ENCODE peak calls at places on chromosomes 12 and 14, in ten cellular contexts. U is transverse colon, G is HepG2, V is Panc1, K is stomach, Z is suprapubic skin, Y is GM23338, C is SK-N-MC, I is sigmoid colon, M is HCT116. L is an unnamed sample. For H3K36me3, the result is how much of the 10 kb centered on the place peaks cover.

GRCh38 chr12:15216036-15216889 is 5.0 kb downstream of the RERG start:
- DNase-seq in M (no peak), K (no peak), I (no peak), U (no peak), G (no peak), C (no peak), V (no peak), Z (no peak), Y (no peak), L (no peak)

GRCh38 chr14:88929656-88930436 is 105.4 kb downstream of the TTC8 start:
- DNase-seq in G (peak), Y (peak), K (no peak), V (no peak), Z (no peak), U (no peak), M (no peak), I (no peak), C (no peak), L (no peak)

GRCh38 chr12:44672042-44672441 is 204.1 kb downstream of the NELL2 start:
- DNase-seq in M (no peak), G (no peak), K (no peak), V (no peak), Y (no peak), Z (no peak), C (no peak), I (no peak), U (no peak), L (no peak)

GRCh38 chr12:42987216-42987631 is 397.7 kb upstream of the PRICKLE1 start:
- DNase-seq in Y (no peak), Z (no peak), U (no peak), I (no peak), K (no peak), G (no peak), V (no peak), C (no peak), M (no peak), L (no peak)

GRCh38 chr12:99386907-99387306 is 260.6 kb upstream of the GARIN6 start:
- DNase-seq in G (peak), U (no peak), C (no peak), M (peak), V (no peak), K (no peak), Y (peak), Z (no peak), I (no peak), L (no peak)

GRCh38 chr12:3753549-3754284 is 808 bp upstream of the CRACR2A start:
- DNase-seq in M (no peak), C (no peak), U (no peak), Z (no peak), Y (no peak), V (no peak), K (no peak), I (peak), G (no peak), L (no peak)

GRCh38 chr12:22993639-22994038 is 368.7 kb downstream of the ETNK1 start:
- DNase-seq in K (no peak), M (no peak), V (no peak), Y (no peak), I (no peak), G (no peak), C (no peak), Z (no peak), U (no peak), L (no peak)

GRCh38 chr14:85534914-85535313 is 5.0 kb downstream of the FLRT2 start:
- DNase-seq in M (no peak), I (no peak), G (no peak), C (no peak), U (no peak), Y (no peak), V (no peak), Z (no peak), K (no peak), L (no peak)

GRCh38 chr12:51048601-51049369 is 658 bp downstream of the LETMD1 start:
- DNase-seq in I (no peak), K (no peak), V (no peak), C (no peak), U (no peak), M (no peak), Z (no peak), G (no peak), Y (no peak), L (no peak)

GRCh38 chr14:51962678-51963077 is 26.7 kb upstream of the RTRAF start:
- DNase-seq in C (no peak), Z (no peak), M (no peak), G (no peak), V (no peak), Y (peak), U (no peak), I (no peak), K (no peak), L (no peak)

GRCh38 chr14:64572721-64573508 is 23.2 kb downstream of the PPP1R36 start:
- DNase-seq in Y (peak), U (no peak), Z (no peak), C (no peak), V (no peak), I (peak), M (no peak), K (no peak), G (no peak), L (no peak)

GRCh38 chr12:1912580-1913376 is 5.7 kb downstream of the CACNA2D4 start:
- DNase-seq in M (no peak), I (no peak), Z (peak), K (peak), C (no peak), U (no peak), V (no peak), Y (no peak), G (no peak), L (peak)

GRCh38 chr14:85438613-85439012 is 91.3 kb upstream of the FLRT2 start:
- DNase-seq in Z (no peak), G (no peak), Y (no peak), V (no peak), U (no peak), I (no peak), C (no peak), M (no peak), K (no peak), L (no peak)

GRCh38 chr12:82625523-82625922 is 61.2 kb upstream of the TMTC2 start:
- DNase-seq in Y (peak), K (no peak), U (no peak), M (no peak), V (no peak), Z (no peak), G (no peak), C (no peak), I (no peak), L (no peak)

GRCh38 chr14:100891051-100891450 is 12.5 kb downstream of the RTL1 start:
- DNase-seq in G (no peak), Y (no peak), C (no peak), I (peak), Z (peak), K (peak), U (peak), V (no peak), M (no peak), L (no peak)

GRCh38 chr14:103540816-103541493 is 12.0 kb downstream of the TRMT61A start:
- DNase-seq in V (no peak), U (no peak), Y (no peak), M (no peak), Z (no peak), K (no peak), C (no peak), G (no peak), I (peak), L (no peak)

GRCh38 chr12:39807043-39807442 is 187.4 kb upstream of the ABCD2 start:
- DNase-seq in Y (peak), I (no peak), V (no peak), C (no peak), U (no peak), G (peak), Z (no peak), M (peak), K (no peak), L (no peak)

GRCh38 chr12:62466018-62466595 is 519 bp upstream of the MON2 start:
- DNase-seq in V (no peak), G (peak), M (no peak), Z (no peak), Y (peak), U (peak), I (peak), C (peak), K (peak), L (peak)

GRCh38 chr12:509494-509893 is 49.8 kb downstream of the B4GALNT3 start:
- DNase-seq in C (peak), K (peak), V (no peak), Y (no peak), G (no peak), I (no peak), Z (no peak), M (no peak), U (peak), L (no peak)

GRCh38 chr12:75665216-75665615 is 153.8 kb upstream of the KRR1 start:
- DNase-seq in U (no peak), I (no peak), Z (no peak), G (peak), M (no peak), Y (no peak), K (no peak), C (no peak), V (no peak), L (no peak)

GRCh38 chr14:95174184-95174804 is 17.0 kb upstream of the DICER1 start:
- DNase-seq in Y (no peak), I (no peak), U (no peak), C (no peak), V (no peak), K (no peak), M (no peak), G (no peak), Z (no peak), L (no peak)

GRCh38 chr12:50662121-50662480 is 101.8 kb upstream of the ATF1 start:
- DNase-seq in U (no peak), I (no peak), C (no peak), Z (no peak), G (no peak), M (no peak), V (no peak), Y (no peak), K (no peak), L (no peak)

GRCh38 chr12:96397756-96398421 is 2.4 kb downstream of the CDK17 start:
- DNase-seq in K (no peak), Y (no peak), G (no peak), V (no peak), M (no peak), I (no peak), U (no peak), Z (no peak), C (no peak), L (no peak)

GRCh38 chr12:47736877-47737676 is 11.8 kb upstream of the ENDOU start:
- DNase-seq in Z (peak), V (no peak), Y (no peak), G (no peak), U (peak), C (no peak), I (peak), K (peak), M (no peak), L (peak)

GRCh38 chr12:32322354-32322753 is 77.0 kb upstream of the FGD4 start:
- DNase-seq in M (no peak), Y (no peak), Z (no peak), C (no peak), V (no peak), K (no peak), U (no peak), G (no peak), I (no peak), L (no peak)

GRCh38 chr12:66143868-66144267 is 13.3 kb upstream of the LLPH start:
- DNase-seq in M (no peak), V (no peak), Y (no peak), G (no peak), U (no peak), K (no peak), I (no peak), C (no peak), Z (no peak), L (no peak)
- H3K36me3 ChIP-seq in M (under half), V (under half), Y (under half), G (under half), U (under half), K (half or more), I (under half), C (half or more), Z (under half), L (under half)

GRCh38 chr12:59329457-59329856 is 266.4 kb upstream of the SLC16A7 start:
- DNase-seq in M (no peak), G (no peak), Z (no peak), V (no peak), Y (no peak), U (no peak), I (no peak), C (no peak), K (no peak), L (no peak)
- H3K4me3 ChIP-seq in M (no peak), G (no peak), Z (no peak), V (no peak), Y (peak), U (no peak), I (no peak), C (no peak), K (no peak), L (no peak)

GRCh38 chr14:22428681-22429315 is 160.2 kb downstream of the DAD1 start:
- DNase-seq in C (no peak), V (no peak), Z (no peak), U (no peak), G (no peak), M (no peak), I (no peak), K (no peak), Y (no peak), L (no peak)
- TF ChIP-seq POLR2AphosphoS5 in C (no peak), V (no peak), Z (no peak), U (no peak), G (no peak), M (no peak), I (no peak), K (no peak), Y (no peak), L (no peak)

GRCh38 chr12:56160160-56160763 is 2.1 kb downstream of the MYL6 start:
- DNase-seq in C (no peak), U (peak), K (no peak), M (no peak), I (no peak), G (no peak), Z (no peak), Y (peak), V (no peak), L (no peak)

GRCh38 chr12:56160894-56161667 is 2.9 kb downstream of the MYL6 start:
- DNase-seq in M (no peak), Z (no peak), C (no peak), V (no peak), G (no peak), Y (no peak), U (no peak), K (no peak), I (no peak), L (no peak)

GRCh38 chr12:56163533-56164344 is 5.6 kb downstream of the MYL6 start:
- DNase-seq in Y (peak), G (no peak), V (no peak), U (no peak), I (no peak), K (no peak), C (no peak), Z (no peak), M (no peak), L (no peak)

GRCh38 chr12:56162468-56163290 is 4.5 kb downstream of the MYL6 start:
- DNase-seq in Y (peak), V (no peak), G (no peak), I (no peak), K (no peak), Z (no peak), C (no peak), M (no peak), U (no peak), L (no peak)

GRCh38 chr12:56161677-56162351 is 3.7 kb downstream of the MYL6 start:
- DNase-seq in U (no peak), Y (peak), M (no peak), I (peak), C (no peak), G (no peak), Z (no peak), V (no peak), K (no peak), L (no peak)
- H3K36me3 ChIP-seq in U (under half), Y (half or more), M (half or more), I (half or more), C (half or more), G (half or more), Z (half or more), V (under half), K (half or more), L (under half)

DNA sequence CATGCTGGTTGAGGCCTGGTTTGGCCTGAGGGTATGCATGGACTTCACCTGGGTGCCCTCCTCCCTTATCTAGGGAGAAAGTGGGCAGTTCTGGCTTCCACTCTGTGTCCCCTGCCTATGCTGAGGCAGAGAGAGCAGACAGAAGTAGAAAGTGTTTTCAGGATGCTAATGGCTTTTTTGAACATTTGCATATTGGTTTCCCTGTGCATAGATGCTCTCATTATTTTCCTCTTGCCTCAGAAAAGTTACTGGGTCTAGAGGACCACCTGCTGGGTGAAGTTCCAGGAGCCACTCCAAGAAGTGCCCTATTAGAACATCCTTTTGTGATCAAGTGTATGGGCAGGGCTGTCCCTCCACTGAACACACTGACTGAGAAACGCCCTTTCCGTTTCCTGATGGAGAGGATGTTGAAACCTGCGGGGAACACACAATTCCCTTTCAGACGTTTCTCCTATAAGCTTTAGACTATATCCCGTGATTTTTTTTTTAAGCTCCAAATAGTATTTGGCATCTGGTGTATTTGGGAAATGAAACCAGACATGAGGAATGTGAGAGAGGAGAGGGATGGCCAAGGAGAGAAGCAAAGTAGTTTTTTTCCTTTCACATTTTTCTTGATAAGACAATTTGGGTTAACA is 66.6 kb downstream of the DAAM1 start:
- DNase-seq in V (no peak), G (no peak), U (no peak), Y (no peak), I (peak), Z (no peak), K (no peak), M (no peak), C (no peak), L (no peak)
- H3K4me3 ChIP-seq in V (no peak), G (no peak), U (no peak), Y (no peak), I (no peak), Z (no peak), K (no peak), M (no peak), C (peak), L (no peak)

DNA sequence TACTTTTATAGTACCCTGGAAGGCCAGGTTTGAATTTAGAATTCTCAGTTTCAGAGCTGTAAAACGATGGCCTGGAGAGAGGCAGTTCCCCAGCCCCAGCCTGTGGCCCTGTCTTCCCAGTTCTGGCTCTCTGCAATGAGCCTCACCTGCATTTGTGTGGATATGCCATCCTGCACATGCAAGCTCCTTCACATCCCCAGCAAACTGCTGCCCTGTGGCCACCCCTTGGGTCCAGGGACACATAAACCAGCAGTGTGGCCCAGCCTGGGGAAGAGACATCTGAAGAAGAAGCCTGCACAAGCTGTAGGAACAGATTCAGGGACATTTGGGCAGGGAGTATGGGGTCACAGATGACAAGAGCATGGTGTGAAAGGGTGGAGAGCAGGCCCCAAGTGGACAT is 174.3 kb upstream of the CRY1 start:
- DNase-seq in Z (no peak), I (no peak), M (no peak), G (no peak), C (no peak), U (no peak), Y (no peak), K (no peak), V (no peak), L (no peak)
- TF ChIP-seq POLR2AphosphoS5 in Z (no peak), I (no peak), M (no peak), G (no peak), C (no peak), U (no peak), Y (no peak), K (no peak), V (no peak), L (no peak)

GRCh38 chr14:91333640-91334039 is 84.0 kb downstream of the CCDC88C start:
- DNase-seq in M (no peak), K (no peak), G (no peak), V (no peak), U (no peak), Z (no peak), I (no peak), C (no peak), Y (no peak), L (no peak)
- H3K36me3 ChIP-seq in M (under half), K (under half), G (under half), V (under half), U (under half), Z (under half), I (under half), C (under half), Y (under half), L (under half)

GRCh38 chr14:55782166-55782565 is 202.2 kb downstream of the KTN1 start:
- DNase-seq in G (no peak), Z (no peak), U (no peak), M (no peak), Y (no peak), K (no peak), V (no peak), I (no peak), C (no peak), L (no peak)

GRCh38 chr14:55781046-55781445 is 201.0 kb downstream of the KTN1 start:
- DNase-seq in Z (no peak), Y (no peak), M (no peak), I (no peak), U (no peak), G (no peak), K (no peak), C (no peak), V (no peak), L (no peak)

GRCh38 chr14:55777867-55778266 is 197.9 kb downstream of the KTN1 start:
- DNase-seq in C (no peak), M (no peak), Y (no peak), I (no peak), V (no peak), U (no peak), K (no peak), G (no peak), Z (no peak), L (no peak)

DNA sequence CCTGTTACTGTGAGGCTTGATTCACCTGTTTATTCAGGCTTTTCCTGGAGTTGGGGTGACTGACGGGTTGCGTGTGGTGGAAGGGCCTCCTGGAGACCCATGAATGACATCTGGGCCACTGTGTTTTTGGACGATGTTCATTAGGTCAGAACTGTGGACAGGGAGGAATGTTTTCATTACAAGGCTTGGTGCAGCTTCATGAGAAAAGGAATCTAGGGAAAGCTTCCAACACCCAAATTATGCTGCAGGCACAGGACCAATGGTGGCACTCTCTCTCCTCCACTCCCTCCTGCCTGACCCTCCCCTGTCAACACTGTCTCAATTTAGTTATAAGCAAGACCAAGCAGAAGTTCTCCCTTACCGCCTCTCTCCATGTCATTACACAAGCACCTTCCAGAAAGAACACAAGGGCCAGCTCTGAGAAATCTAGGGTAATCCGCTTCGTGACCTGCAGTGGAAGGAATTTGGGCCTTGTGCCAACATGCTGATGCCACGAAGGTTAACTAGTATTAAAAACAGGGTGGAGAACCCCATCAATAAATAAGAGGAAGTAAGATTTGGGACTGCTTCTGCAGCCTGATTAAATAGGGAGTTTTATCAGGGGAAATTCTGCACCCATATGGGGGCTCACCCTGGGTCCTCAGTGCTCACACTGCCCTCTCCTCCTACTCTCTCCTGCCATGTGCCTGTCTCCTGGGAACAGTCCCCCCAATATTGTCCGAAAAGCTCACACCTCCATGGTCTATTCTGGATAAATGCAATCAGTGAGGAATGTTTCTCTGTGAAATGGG is 200.3 kb downstream of the KTN1 start:
- DNase-seq in V (no peak), I (no peak), M (no peak), C (no peak), G (no peak), U (no peak), K (peak), Y (no peak), Z (no peak), L (peak)
- H3K4me3 ChIP-seq in V (no peak), I (no peak), M (no peak), C (no peak), G (no peak), U (no peak), K (no peak), Y (no peak), Z (no peak), L (no peak)

GRCh38 chr14:24238527-24239037 is 3.8 kb downstream of the TINF2 start:
- DNase-seq in Z (no peak), I (no peak), G (no peak), Y (no peak), C (no peak), V (no peak), K (no peak), M (no peak), U (no peak), L (no peak)
- TF ChIP-seq POLR2AphosphoS5 in Z (no peak), I (no peak), G (peak), Y (no peak), C (no peak), V (no peak), K (no peak), M (no peak), U (no peak), L (no peak)

L was measured in breast epithelium.